ENCODE peak calls at places on chromosomes 16 and 17, in four cellular contexts. R is fibroblast of lung, I is A549, X is lower leg skin. L is an unnamed sample.

GRCh38 chr16:14285542-14286380 is 214.6 kb downstream of the MRTFB start:
- DNase-seq in R (peak), I (peak), X (peak), L (peak)

GRCh38 chr17:6498356-6498755 is 54.1 kb downstream of the PIMREG start:
- DNase-seq in R (no peak), I (no peak), X (no peak), L (no peak)

GRCh38 chr16:4890686-4891085 is 43.4 kb downstream of the UBN1 start:
- DNase-seq in R (no peak), X (no peak), I (no peak), L (no peak)

GRCh38 chr17:74430385-74430705 is 1.5 kb upstream of the GPRC5C start:
- DNase-seq in X (no peak), R (no peak), I (no peak), L (no peak)

GRCh38 chr17:66511125-66511524 is 208.7 kb downstream of the PRKCA start:
- DNase-seq in X (no peak), R (no peak), I (no peak), L (no peak)

GRCh38 chr17:83098241-83099085 is 19.1 kb downstream of the METRNL start:
- DNase-seq in R (no peak), X (peak), I (no peak), L (no peak)

GRCh38 chr16:23504453-23505179 is 5.7 kb downstream of the GGA2 start:
- DNase-seq in R (peak), I (peak), X (peak), L (peak)

GRCh38 chr16:47643610-47644009 is 182.5 kb downstream of the PHKB start:
- DNase-seq in I (no peak), R (no peak), X (no peak), L (peak)

GRCh38 chr17:35021520-35022380 is 41.4 kb downstream of the LIG3 start:
- DNase-seq in R (no peak), X (no peak), I (no peak), L (no peak)

GRCh38 chr16:20937736-20938135 is 37.2 kb downstream of the LYRM1 start:
- DNase-seq in I (no peak), X (no peak), R (no peak), L (no peak)

GRCh38 chr17:81445642-81446500 is 50.6 kb downstream of the BAHCC1 start:
- DNase-seq in X (no peak), I (no peak), R (peak), L (no peak)

GRCh38 chr17:21166599-21167265 is 40.0 kb downstream of the DHRS7B start:
- DNase-seq in I (no peak), X (no peak), R (peak), L (peak)

GRCh38 chr16:8956265-8957060 is 7.2 kb downstream of the USP7 start:
- DNase-seq in I (no peak), X (no peak), R (no peak), L (no peak)

GRCh38 chr17:77662796-77663195 is 295.7 kb upstream of the TNRC6C start:
- DNase-seq in X (no peak), I (no peak), R (no peak), L (no peak)

GRCh38 chr16:24930440-24930839 is 84.7 kb downstream of the SLC5A11 start:
- DNase-seq in I (no peak), X (no peak), R (no peak), L (no peak)

GRCh38 chr17:3600529-3601205 is 8.5 kb downstream of the TRPV1 start:
- DNase-seq in X (no peak), I (no peak), R (no peak), L (no peak)

GRCh38 chr17:69884361-69884760 is 190.7 kb upstream of the KCNJ16 start:
- DNase-seq in R (no peak), X (no peak), I (no peak), L (no peak)

GRCh38 chr16:68762996-68763756 is 26.1 kb downstream of the CDH1 start:
- DNase-seq in R (no peak), X (no peak), I (no peak), L (no peak)

GRCh38 chr17:77842148-77842905 is 116.2 kb upstream of the TNRC6C start:
- DNase-seq in R (no peak), I (no peak), X (no peak), L (no peak)

GRCh38 chr16:79296491-79296890 is 304.0 kb downstream of the MAF start:
- DNase-seq in R (no peak), I (no peak), X (no peak), L (no peak)

GRCh38 chr16:66844009-66844341 is 239 bp upstream of the CA7 start:
- DNase-seq in I (no peak), R (no peak), X (no peak), L (no peak)

GRCh38 chr16:66845791-66846221 is 1.6 kb downstream of the CA7 start:
- DNase-seq in R (no peak), X (no peak), I (no peak), L (no peak)

GRCh38 chr16:66845080-66845410 is 831 bp downstream of the CA7 start:
- DNase-seq in R (no peak), I (no peak), X (no peak), L (no peak)

GRCh38 chr16:66843191-66843590 is 1.0 kb upstream of the CA7 start:
- DNase-seq in I (no peak), R (no peak), X (no peak), L (no peak)

GRCh38 chr16:66844342-66845079 is at the start of gene CA7:
- DNase-seq in I (no peak), X (no peak), R (no peak), L (no peak)
- H3K4me3 ChIP-seq in I (peak), X (peak), R (peak), L (peak)

GRCh38 chr17:44266402-44267164 is 1.4 kb downstream of the SLC4A1 start:
- DNase-seq in X (no peak), R (peak), I (no peak), L (no peak)
- TF ChIP-seq CTCF in X (no peak), R (no peak), I (no peak), L (no peak)

DNA sequence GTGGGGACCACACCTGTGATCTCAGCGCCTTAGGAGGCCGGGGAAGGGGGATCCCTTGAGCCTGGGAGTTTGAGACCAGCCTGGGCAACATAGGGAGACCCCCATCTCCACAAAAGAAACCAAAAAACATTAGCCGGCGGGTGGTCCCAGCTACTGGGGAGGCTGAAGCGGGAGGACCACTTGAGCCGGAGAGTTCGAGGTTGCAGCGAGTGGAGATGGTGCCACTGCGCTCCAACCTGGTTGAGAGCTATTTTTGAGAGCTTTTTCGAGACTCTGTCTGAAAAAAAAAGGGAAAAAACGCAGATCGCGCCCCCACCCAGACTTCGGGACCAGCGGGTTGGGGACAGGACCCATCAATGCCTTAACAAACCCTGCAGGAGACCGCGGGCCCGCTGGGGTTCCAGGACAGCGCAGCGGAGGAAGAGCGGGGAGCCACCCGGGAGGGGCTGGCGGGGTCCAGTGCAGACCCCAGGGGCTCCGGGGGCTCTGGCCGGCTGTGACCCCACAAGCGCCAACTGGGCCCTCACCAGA is 762 bp upstream of the BAIAP3 start:
- DNase-seq in R (no peak), I (no peak), X (no peak), L (no peak)
- H3K4me3 ChIP-seq in R (no peak), I (peak), X (no peak), L (no peak)

GRCh38 chr16:73199214-73199613 is 151.3 kb upstream of the ZFHX3 start:
- DNase-seq in I (no peak), R (no peak), X (no peak), L (no peak)
- TF ChIP-seq CTCF in I (peak), R (no peak), X (no peak), L (no peak)

DNA sequence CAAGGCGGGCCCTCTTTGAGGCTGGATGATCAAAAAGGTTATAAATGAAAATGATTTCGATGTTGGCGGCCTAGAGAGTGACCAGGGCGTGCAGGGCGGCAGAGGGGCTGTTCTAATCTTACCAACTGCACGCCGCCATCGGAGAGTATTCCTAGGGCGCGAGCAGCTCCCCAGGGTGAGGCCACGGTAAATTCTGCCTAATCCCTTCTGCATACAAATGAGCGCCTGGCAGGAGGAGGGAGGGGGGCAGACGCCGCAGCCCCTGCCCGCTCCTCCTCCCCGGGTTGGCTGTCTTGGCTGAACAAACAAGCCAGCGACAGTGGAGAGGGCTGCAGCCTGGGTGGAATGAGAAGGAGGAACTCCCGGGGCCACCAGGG is 183.5 kb downstream of the C16orf78 start:
- DNase-seq in R (no peak), I (no peak), X (no peak), L (no peak)
- H3K4me3 ChIP-seq in R (no peak), I (no peak), X (no peak), L (no peak)